ENCODE peak calls at places on chromosomes 4 and X, in five cellular contexts. A, F, X, W and Q are unnamed samples.

GRCh38 chrX:1164322-1165288 is 47.8 kb downstream of the CRLF2 start:
- DNase-seq in W (no peak), F (peak), A (no peak), X (no peak), Q (no peak)

GRCh38 chr4:156294577-156294976 is 340.9 kb upstream of the CTSO start:
- DNase-seq in X (no peak), F (no peak), A (no peak), W (peak), Q (peak)

GRCh38 chrX:1679238-1679637 is 64.4 kb downstream of the ASMT start:
- DNase-seq in W (peak), F (no peak), X (no peak), A (no peak), Q (no peak)

GRCh38 chr4:96593422-96593821 is 753.5 kb downstream of the PDHA2 start:
- DNase-seq in X (no peak), F (no peak), A (peak), W (no peak), Q (no peak)

GRCh38 chr4:158172196-158172557 is 648 bp downstream of the GASK1B start:
- DNase-seq in X (no peak), F (no peak), A (no peak), W (peak), Q (no peak)

GRCh38 chrX:101022020-101022419 is 29.9 kb downstream of the TRMT2B start:
- DNase-seq in A (no peak), F (no peak), X (no peak), W (no peak), Q (no peak)

GRCh38 chr4:144701683-144702233 is 55.8 kb downstream of the HHIP start:
- DNase-seq in F (no peak), W (no peak), A (no peak), X (no peak), Q (no peak)

GRCh38 chr4:152536545-152537182 is 772 bp upstream of the FBXW7 start:
- DNase-seq in X (peak), A (peak), W (peak), F (no peak), Q (no peak)

GRCh38 chr4:687048-687974 is 1.6 kb downstream of the SLC49A3 start:
- DNase-seq in A (peak), W (peak), X (peak), F (peak), Q (peak)

GRCh38 chrX:133402042-133402453 is 13.2 kb downstream of the GPC4 start:
- DNase-seq in X (no peak), W (peak), A (no peak), F (no peak), Q (peak)

GRCh38 chrX:102847362-102847761 is 89.7 kb upstream of the RAB40AL start:
- DNase-seq in F (no peak), X (no peak), A (no peak), W (no peak), Q (no peak)

GRCh38 chr4:15007201-15007600 is 4.9 kb downstream of the CPEB2 start:
- DNase-seq in W (no peak), A (no peak), X (no peak), F (no peak), Q (no peak)
- H3K4me3 ChIP-seq in W (no peak), A (no peak), X (no peak), F (no peak), Q (peak)

GRCh38 chr4:139460565-139460964 is 6.6 kb downstream of the RAB33B start:
- DNase-seq in W (no peak), A (no peak), X (no peak), F (no peak), Q (no peak)

GRCh38 chr4:139458999-139459398 is 5.1 kb downstream of the RAB33B start:
- DNase-seq in F (no peak), A (no peak), X (no peak), W (peak), Q (no peak)

GRCh38 chr4:139457318-139457717 is 3.4 kb downstream of the RAB33B start:
- DNase-seq in A (no peak), F (no peak), W (peak), X (no peak), Q (no peak)

GRCh38 chr4:139458543-139458942 is 4.6 kb downstream of the RAB33B start:
- DNase-seq in F (no peak), W (no peak), A (no peak), X (no peak), Q (no peak)

GRCh38 chr4:139461022-139461421 is 7.1 kb downstream of the RAB33B start:
- DNase-seq in X (no peak), F (no peak), W (no peak), A (no peak), Q (no peak)
- H3K4me3 ChIP-seq in X (no peak), F (no peak), W (no peak), A (no peak), Q (no peak)

GRCh38 chrX:107725761-107726555 is 49.6 kb downstream of the TSC22D3 start:
- DNase-seq in F (no peak), W (no peak), X (no peak), A (peak), Q (no peak)

GRCh38 chrX:107723501-107723900 is 52.1 kb downstream of the TSC22D3 start:
- DNase-seq in A (no peak), X (no peak), W (no peak), F (no peak), Q (no peak)

GRCh38 chrX:107724653-107725052 is 50.9 kb downstream of the TSC22D3 start:
- DNase-seq in A (no peak), F (no peak), W (no peak), X (no peak), Q (no peak)

GRCh38 chrX:107721318-107721717 is 54.3 kb downstream of the TSC22D3 start:
- DNase-seq in W (no peak), A (no peak), F (no peak), X (peak), Q (no peak)

GRCh38 chrX:107721966-107722707 is 53.5 kb downstream of the TSC22D3 start:
- DNase-seq in W (no peak), A (no peak), F (no peak), X (no peak), Q (no peak)
- H3K4me3 ChIP-seq in W (no peak), A (no peak), F (no peak), X (no peak), Q (no peak)

DNA sequence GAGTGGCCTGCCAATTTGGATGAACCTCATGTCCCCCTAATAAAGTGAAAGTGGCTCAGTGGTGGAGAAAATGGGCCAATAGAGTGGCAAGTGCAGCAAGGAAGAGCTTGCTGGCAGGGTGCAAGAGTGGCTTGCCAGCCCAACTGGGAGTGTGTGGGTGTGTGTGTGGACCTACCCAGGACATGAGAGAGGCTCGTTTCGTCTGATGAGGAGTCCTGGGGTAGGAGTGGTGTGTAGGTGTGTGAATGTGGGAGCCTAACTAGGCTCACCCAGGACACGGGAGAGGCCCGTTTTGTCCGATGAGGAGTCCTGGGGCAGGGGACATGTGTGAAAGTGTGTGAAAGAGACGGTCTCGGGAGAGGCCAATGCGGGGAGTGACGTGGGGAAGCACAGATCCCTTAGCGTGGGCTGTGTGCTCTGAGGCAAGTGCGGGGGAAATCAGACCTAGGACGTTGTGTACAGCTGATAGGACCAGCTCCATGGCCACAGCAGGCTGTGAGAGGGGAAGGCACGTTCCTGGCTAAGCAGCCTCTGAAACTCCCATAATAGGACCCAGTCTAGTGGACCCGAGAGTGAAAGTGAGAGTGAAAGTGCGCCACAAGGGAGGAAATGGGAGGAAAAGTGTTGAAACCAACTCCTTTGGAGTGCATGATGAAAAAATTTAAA is 5.3 kb downstream of the GAGE10 start:
- DNase-seq in A (peak), F (peak), X (peak), W (peak), Q (no peak)
- H3K4me3 ChIP-seq in A (peak), F (peak), X (peak), W (peak), Q (peak)

DNA sequence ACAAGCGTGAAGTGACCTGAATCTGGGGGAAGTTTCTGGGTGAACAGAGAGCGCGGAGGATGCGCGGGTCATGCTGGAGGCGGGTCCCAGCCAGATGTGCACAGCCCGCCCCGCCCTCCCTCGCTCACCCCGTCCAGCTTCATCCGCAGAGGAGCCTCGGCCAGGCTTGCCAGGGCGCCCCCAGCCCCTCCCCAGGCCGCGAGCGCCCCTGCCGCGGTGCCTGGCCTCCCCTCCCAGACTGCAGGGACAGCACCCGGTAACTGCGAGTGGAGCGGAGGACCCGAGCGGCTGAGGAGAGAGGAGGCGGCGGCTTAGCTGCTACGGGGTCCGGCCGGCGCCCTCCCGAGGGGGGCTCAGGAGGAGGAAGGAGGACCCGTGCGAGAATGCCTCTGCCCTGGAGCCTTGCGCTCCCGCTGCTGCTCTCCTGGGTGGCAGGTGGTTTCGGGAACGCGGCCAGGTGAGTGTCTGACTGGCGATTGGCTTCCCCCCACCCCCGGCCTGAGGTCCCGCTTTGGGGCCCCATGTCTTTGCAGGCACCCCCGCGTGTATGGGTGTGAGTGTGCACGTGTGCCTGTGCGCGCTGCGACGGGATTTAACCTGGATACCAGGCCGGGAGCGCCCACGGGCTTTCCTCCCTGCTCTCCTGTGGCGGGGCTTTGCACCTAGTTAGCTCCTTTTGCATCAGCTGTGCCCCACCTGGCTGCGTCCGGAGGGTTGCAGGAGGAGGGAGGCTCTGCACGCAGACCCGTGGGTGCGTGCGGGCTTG is at the start of gene EGFL6:
- DNase-seq in A (no peak), W (no peak), X (no peak), F (no peak), Q (no peak)
- H3K4me3 ChIP-seq in A (no peak), W (no peak), X (no peak), F (peak), Q (no peak)

GRCh38 chrX:42704454-42704853 is 73.5 kb downstream of the PPP1R2C start:
- DNase-seq in A (no peak), F (no peak), W (peak), X (no peak), Q (peak)

GRCh38 chrX:42710452-42710851 is 67.5 kb downstream of the PPP1R2C start:
- DNase-seq in F (no peak), X (no peak), A (no peak), W (no peak), Q (no peak)

GRCh38 chrX:42708222-42708621 is 69.7 kb downstream of the PPP1R2C start:
- DNase-seq in W (peak), F (no peak), A (no peak), X (no peak), Q (peak)

DNA sequence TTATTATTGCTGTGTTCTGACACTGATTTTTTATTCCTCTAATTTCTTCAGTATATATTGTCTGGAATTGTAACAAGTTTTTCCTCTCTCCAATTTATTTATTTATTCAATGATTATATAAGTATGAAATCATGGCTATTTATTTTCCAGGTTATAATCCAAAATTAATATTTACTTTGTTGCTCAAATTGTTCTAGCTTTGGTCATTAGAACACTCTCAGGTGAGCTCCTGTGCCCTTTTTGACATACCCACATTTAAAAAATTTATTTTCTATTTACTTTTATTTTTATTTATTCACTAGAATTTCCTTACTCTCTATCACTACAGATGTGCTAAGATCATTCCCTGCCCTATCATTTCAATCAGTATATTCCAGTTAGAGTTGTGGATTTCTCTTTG is 70.2 kb downstream of the PPP1R2C start:
- DNase-seq in W (no peak), A (no peak), X (no peak), F (no peak), Q (no peak)
- H3K4me3 ChIP-seq in W (no peak), A (no peak), X (no peak), F (no peak), Q (no peak)